ENCODE peak calls at places on chromosomes 5 and 9, in seven cellular contexts. R is prostate gland, U is pancreas, J is fibroblast of lung, M is testis, N is A673, O is astrocyte. F is an unnamed sample.

GRCh38 chr9:88310310-88310980 is 77.8 kb upstream of the SPIN1 start:
- DNase-seq in U (no peak), J (no peak), M (peak), O (no peak), R (no peak), N (no peak), F (peak)

GRCh38 chr9:88998911-88999310 is 7.6 kb downstream of the S1PR3 start:
- DNase-seq in N (peak), O (peak), R (no peak), M (peak), J (peak), U (peak), F (peak)

GRCh38 chr9:115234094-115234493 is 116.1 kb upstream of the TNC start:
- DNase-seq in U (no peak), M (no peak), R (peak), J (peak), N (no peak), O (peak), F (peak)

GRCh38 chr9:86741311-86742215 is 205.7 kb downstream of the GAS1 start:
- DNase-seq in O (peak), M (no peak), U (no peak), R (no peak), N (peak), J (peak), F (peak)

GRCh38 chr5:107446972-107447371 is 223.8 kb downstream of the EFNA5 start:
- DNase-seq in O (no peak), R (no peak), U (no peak), N (peak), M (no peak), J (no peak), F (no peak)

GRCh38 chr9:84404095-84404686 is 63.6 kb upstream of the SLC28A3 start:
- DNase-seq in U (no peak), R (no peak), J (no peak), M (peak), O (no peak), N (peak), F (no peak)

GRCh38 chr5:100900142-100900795 is 2.8 kb downstream of the ST8SIA4 start:
- DNase-seq in O (peak), M (no peak), J (peak), R (no peak), N (peak), U (no peak), F (peak)

GRCh38 chr5:142015781-142016533 is 3.1 kb upstream of the GNPDA1 start:
- DNase-seq in N (peak), R (no peak), U (no peak), M (no peak), O (peak), J (peak), F (peak)

GRCh38 chr5:45189481-45189880 is 380.7 kb downstream of the MRPS30 start:
- DNase-seq in U (no peak), R (no peak), J (no peak), O (no peak), M (no peak), N (no peak), F (no peak)

GRCh38 chr5:140108093-140109049 is 5.5 kb upstream of the PURA start:
- DNase-seq in M (peak), O (no peak), R (no peak), J (no peak), U (peak), N (peak), F (no peak)

GRCh38 chr5:131515348-131515747 is 119.7 kb downstream of the RAPGEF6 start:
- DNase-seq in M (no peak), U (no peak), J (no peak), N (no peak), O (no peak), R (no peak), F (peak)

GRCh38 chr9:12698293-12698692 is 5.1 kb downstream of the TYRP1 start:
- DNase-seq in J (peak), U (no peak), M (no peak), N (no peak), R (no peak), O (peak), F (peak)

GRCh38 chr5:120449501-120449900 is 14.6 kb upstream of the PRR16 start:
- DNase-seq in N (no peak), O (peak), J (peak), U (no peak), R (no peak), M (no peak), F (no peak)

GRCh38 chr9:18427691-18428090 is 46.3 kb upstream of the ADAMTSL1 start:
- DNase-seq in J (no peak), N (no peak), O (no peak), U (no peak), M (no peak), R (no peak), F (no peak)

GRCh38 chr5:31416547-31416946 is 115.3 kb downstream of the DROSHA start:
- DNase-seq in J (no peak), U (no peak), N (no peak), O (no peak), M (no peak), R (no peak), F (no peak)

GRCh38 chr9:134544388-134545212 is 97.0 kb upstream of the COL5A1 start:
- DNase-seq in N (peak), R (no peak), O (peak), M (no peak), J (peak), U (no peak), F (peak)

GRCh38 chr9:16031486-16031885 is 478.6 kb downstream of the CCDC171 start:
- DNase-seq in R (no peak), U (no peak), M (no peak), O (no peak), N (no peak), J (peak), F (no peak)

GRCh38 chr9:74444389-74444788 is 52.7 kb upstream of the RORB start:
- DNase-seq in N (no peak), O (peak), J (peak), M (no peak), R (no peak), U (no peak), F (peak)
- TF ChIP-seq CTCF in N (no peak), O (no peak), J (no peak), M (no peak), R (no peak), U (no peak), F (no peak)

GRCh38 chr9:105858877-105859276 is 164.5 kb downstream of the TMEM38B start:
- DNase-seq in J (no peak), M (no peak), O (no peak), R (no peak), N (no peak), U (no peak), F (no peak)
- H3K4me3 ChIP-seq in J (no peak), M (no peak), O (no peak), R (no peak), N (no peak), U (no peak), F (no peak)

DNA sequence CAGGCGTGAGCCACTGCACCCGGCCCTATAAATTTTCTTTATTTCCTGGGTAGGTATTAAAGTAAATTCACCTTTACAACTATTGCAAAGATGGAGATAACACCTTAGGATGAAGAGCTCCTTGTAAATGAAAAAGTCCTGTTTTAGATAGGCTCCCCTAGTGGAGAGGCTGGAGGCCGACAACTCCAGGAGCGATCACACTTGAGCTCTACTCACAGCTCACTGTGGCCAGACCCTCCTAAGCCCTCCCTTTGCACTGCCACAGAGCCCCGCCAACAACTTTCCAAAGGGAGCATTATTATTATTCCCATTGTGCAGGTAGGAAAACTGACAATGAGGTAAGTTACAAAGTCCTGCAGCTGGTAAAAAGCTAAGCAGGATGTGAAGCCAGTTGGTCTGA is 139.1 kb upstream of the ERCC6L2 start:
- DNase-seq in O (no peak), J (no peak), N (peak), R (no peak), M (no peak), U (no peak), F (no peak)
- TF ChIP-seq CTCF in O (peak), J (peak), N (peak), R (no peak), M (no peak), U (peak), F (peak)

DNA sequence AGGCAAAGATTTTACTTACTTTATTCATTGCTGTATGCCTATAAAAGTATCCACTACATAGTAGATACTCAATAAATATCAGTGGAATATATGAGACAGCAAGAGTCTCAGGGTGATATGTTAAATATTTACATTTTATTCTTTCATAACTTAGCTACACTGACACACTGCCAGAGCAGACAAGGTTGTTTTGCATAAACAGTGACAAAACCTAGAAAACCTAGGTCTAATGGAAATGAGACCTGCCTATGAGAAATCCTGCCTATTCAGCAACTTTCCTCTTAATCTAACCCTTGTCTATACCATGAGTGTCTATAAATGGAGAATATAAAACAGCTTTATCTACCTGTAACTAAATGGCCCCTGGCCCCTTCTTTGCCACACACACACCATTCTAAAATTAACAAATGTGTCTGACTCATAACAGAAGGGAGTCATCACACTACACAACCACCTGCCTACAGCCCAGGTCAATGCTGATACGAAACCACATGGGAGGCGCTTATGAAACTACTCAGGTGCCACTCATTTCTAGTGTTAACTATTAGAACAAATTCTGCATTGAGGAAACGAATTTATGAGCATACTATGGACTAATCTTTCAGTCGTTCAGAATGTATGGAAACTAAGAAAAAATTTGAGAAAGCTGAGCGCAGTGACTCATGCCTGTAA is 60.3 kb downstream of the UBAP2 start:
- DNase-seq in R (no peak), U (no peak), J (peak), M (no peak), N (no peak), O (peak), F (peak)
- H3K4me3 ChIP-seq in R (no peak), U (no peak), J (no peak), M (no peak), N (no peak), O (no peak), F (no peak)

GRCh38 chr5:3592298-3592697 is 3.3 kb upstream of the IRX1 start:
- DNase-seq in R (no peak), U (no peak), J (no peak), O (no peak), N (no peak), M (no peak), F (no peak)
- TF ChIP-seq CTCF in R (no peak), U (no peak), J (no peak), O (no peak), N (no peak), M (no peak), F (no peak)

GRCh38 chr5:64505769-64506566 is at the start of gene RGS7BP:
- DNase-seq in O (peak), U (peak), N (peak), J (peak), R (peak), M (peak), F (peak)

GRCh38 chr5:64502181-64502580 is 3.6 kb upstream of the RGS7BP start:
- DNase-seq in U (no peak), N (peak), M (no peak), R (no peak), O (no peak), J (no peak), F (no peak)

GRCh38 chr5:64509798-64510197 is 4.0 kb downstream of the RGS7BP start:
- DNase-seq in U (no peak), J (no peak), R (no peak), N (no peak), O (no peak), M (no peak), F (no peak)

DNA sequence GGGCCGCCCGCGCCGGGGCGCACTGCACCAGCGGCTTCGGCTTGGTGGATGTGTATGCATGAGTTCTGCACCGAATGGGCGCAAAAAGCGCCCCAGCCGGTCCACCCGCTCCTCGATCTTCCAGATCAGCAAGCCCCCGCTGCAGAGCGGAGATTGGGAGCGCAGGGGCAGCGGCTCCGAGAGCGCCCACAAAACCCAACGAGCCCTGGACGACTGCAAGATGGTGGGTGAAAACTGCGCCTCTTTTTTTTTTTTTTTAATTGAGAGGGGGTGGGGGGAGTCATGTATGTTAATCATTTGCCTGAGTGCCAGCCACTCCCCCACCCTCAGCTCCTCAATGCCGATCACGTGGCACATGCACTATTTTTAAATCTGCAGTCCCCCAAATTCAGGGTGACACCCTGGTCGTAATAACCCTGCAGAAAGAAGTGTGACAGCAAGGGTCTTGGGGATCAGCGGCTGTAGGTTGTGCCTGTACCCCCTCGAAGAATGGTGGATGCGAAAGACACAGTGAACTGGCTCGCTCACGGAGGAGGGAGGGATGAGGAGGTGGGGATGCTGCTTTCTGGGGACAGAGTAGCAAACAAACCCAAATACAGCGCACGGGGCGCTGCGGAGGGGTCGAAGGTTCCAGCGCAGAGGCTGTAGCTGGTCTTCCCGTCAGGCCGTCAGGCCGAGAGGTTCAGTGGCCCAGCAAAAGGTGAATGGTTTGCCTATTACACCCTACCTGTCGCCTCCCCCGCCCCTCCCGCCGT is 929 bp downstream of the RGS7BP start:
- DNase-seq in R (no peak), N (no peak), U (no peak), M (peak), O (no peak), J (no peak), F (no peak)
- H3K4me3 ChIP-seq in R (peak), N (peak), U (peak), M (peak), O (peak), J (peak), F (peak)

GRCh38 chr5:180090098-180090768 is 18.7 kb upstream of the RNF130 start:
- DNase-seq in U (peak), R (peak), O (peak), J (peak), M (peak), N (peak), F (peak)

GRCh38 chr5:180093651-180094382 is 22.3 kb upstream of the RNF130 start:
- DNase-seq in M (peak), J (no peak), R (no peak), O (no peak), U (no peak), N (no peak), F (no peak)

GRCh38 chr5:180088561-180088960 is 17.0 kb upstream of the RNF130 start:
- DNase-seq in R (no peak), N (no peak), M (no peak), U (no peak), O (no peak), J (no peak), F (no peak)

GRCh38 chr5:180093241-180093640 is 21.7 kb upstream of the RNF130 start:
- DNase-seq in O (no peak), J (no peak), R (no peak), U (no peak), M (no peak), N (no peak), F (no peak)

DNA sequence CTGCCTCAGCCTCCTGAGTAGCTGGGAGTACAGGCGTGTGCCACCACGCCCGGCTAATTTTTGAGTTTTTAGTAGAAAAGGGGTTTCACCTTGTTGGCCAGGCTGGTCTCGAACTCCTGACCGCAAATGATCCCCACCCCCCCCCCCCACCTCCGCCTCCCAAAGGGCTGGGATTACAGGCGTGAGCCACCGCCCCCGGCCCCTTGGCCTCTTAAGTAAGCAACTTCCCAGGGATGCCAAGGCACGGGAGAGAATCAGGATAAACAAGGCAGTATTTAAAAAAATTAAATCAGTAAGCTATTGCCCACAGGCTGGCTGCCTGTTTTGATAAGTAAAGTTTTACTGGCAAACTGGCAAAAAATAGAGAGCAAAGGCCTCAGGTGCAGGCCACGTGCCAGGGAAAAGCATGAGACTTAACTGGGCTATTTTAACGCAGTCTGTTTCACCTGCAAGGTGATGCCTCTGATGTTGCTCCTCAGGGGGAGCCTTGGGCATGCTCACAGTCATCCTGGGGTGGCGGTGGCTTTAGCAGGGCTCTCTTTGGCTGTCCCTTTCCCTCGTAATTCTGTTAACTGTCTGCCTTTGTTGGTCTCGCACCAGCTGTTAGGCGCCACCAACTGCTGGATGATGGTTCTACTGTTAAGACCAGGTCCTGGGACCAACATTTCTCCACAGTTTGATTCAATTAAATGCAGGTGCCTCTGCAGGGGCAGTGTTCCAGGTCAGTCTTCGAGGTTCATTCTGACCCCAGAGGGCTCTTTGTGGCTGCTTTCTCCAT is 19.4 kb upstream of the RNF130 start:
- DNase-seq in M (peak), O (peak), N (peak), J (peak), U (peak), R (peak), F (peak)
- TF ChIP-seq CTCF in M (no peak), O (no peak), N (peak), J (peak), U (no peak), R (peak), F (peak)

DNA sequence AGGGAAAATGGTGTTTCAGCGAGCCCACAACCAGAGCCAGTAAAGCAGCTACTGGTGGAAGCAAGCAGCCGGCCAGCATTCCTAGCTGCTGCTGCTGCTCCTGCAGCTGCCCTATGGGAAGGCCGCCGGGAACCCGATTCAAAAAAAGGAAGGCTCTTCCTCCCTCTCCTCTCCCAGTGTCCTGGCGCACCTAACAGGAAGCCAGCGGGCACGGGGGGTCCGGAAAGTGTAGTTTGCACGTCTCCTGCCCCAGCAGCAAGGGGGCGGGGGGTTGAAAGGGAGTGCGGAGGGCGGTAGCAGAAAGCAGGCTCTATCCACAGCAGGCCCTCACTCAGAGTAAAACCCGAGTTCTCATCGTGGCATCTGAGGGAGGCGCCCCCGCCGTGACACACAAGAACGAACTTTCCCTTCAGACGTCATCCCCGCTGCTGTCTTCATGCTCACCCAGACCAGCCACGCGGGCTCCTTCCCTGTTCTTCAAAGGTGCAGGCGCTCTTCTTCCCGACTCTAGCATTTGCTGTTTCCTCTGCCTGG is 16.5 kb downstream of the GRXCR2 start:
- DNase-seq in J (peak), O (peak), M (peak), R (peak), N (peak), U (peak), F (peak)
- H3K4me3 ChIP-seq in J (peak), O (no peak), M (peak), R (peak), N (no peak), U (no peak), F (peak)

DNA sequence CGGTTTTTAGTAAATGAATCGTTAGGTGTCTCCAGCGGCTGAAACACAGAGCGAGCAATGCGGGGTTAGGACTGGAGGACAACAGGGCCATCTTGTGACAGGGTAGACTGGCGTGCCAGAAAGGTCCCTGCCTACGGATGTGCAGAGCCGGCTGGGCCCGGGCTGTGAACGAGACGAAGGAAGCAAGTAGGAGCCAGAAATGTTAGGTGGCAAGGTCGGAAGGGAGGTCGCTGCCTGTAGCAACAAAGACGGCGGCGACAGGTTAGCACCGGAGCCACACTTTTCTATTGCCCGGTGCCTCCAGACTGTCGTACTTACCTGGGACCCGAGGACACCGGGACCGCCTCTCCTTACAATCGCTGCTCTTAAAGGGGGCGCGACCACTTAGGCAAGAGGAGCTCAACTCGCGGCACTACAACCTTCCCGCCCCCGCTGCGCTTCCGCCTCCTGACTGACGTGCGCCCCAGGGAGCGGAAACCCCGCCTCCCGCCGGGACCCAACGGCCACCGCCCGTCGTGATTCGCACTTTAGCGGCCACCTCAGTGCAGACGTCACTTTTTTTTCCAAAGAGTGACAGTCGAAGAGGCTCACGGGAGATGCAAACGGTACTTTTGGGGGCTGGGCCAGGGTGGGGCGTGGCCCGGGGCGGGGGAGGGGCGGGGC is at the start of gene INIP:
- DNase-seq in M (peak), N (peak), J (peak), U (peak), R (peak), O (peak), F (peak)
- TF ChIP-seq CTCF in M (no peak), N (no peak), J (no peak), U (no peak), R (peak), O (no peak), F (no peak)